ENCODE peak calls at places on chromosomes 2 and 18, in nine cellular contexts. C, Q, G, S, W, I, Y, A and D are unnamed samples.

GRCh38 chr2:132936261-132936660 is 266.3 kb upstream of the LYPD1 start:
- DNase-seq in C (no peak), Q (no peak), G (no peak), S (no peak), W (no peak), I (no peak), Y (no peak), A (no peak), D (no peak)

GRCh38 chr18:77091366-77091765 is 41.2 kb downstream of the MBP start:
- DNase-seq in C (no peak), Q (no peak), G (no peak), S (no peak), W (no peak), I (no peak), Y (no peak), A (no peak), D (no peak)

GRCh38 chr2:238415893-238416292 is 10.8 kb upstream of the ASB1 start:
- DNase-seq in C (no peak), Q (no peak), G (no peak), S (no peak), W (no peak), I (no peak), Y (no peak), A (no peak), D (no peak)

GRCh38 chr18:808086-808485 is 4.0 kb downstream of the YES1 start:
- DNase-seq in C (no peak), Q (peak; percentile 33), G (peak; percentile 15), S (no peak), W (no peak), I (no peak), Y (no peak), A (no peak), D (no peak)

GRCh38 chr18:69353023-69353422 is 47.7 kb upstream of the DOK6 start:
- DNase-seq in C (no peak), Q (no peak), G (no peak), S (no peak), W (no peak), I (no peak), Y (no peak), A (no peak), D (no peak)

GRCh38 chr2:88709117-88709739 is 17.8 kb downstream of the RPIA start:
- DNase-seq in C (no peak), Q (peak; percentile 18), G (no peak), S (no peak), W (no peak), I (no peak), Y (no peak), A (no peak), D (no peak)

GRCh38 chr2:42076357-42076921 is 28.6 kb downstream of the PKDCC start:
- DNase-seq in C (no peak), Q (no peak), G (no peak), S (no peak), W (peak; percentile 26), I (no peak), Y (no peak), A (no peak), D (no peak)

GRCh38 chr2:220064282-220065042 is 437.0 kb downstream of the SLC4A3 start:
- DNase-seq in C (no peak), Q (peak; percentile 17), G (no peak), S (no peak), W (no peak), I (no peak), Y (no peak), A (no peak), D (no peak)

GRCh38 chr2:60710707-60711106 is 45.4 kb upstream of the PAPOLG start:
- DNase-seq in C (no peak), Q (no peak), G (no peak), S (no peak), W (no peak), I (no peak), Y (peak; percentile 8), A (no peak), D (no peak)

GRCh38 chr2:15997728-15998280 is 57.5 kb downstream of the MYCN start:
- DNase-seq in C (no peak), Q (no peak), G (no peak), S (no peak), W (no peak), I (no peak), Y (no peak), A (no peak), D (no peak)

GRCh38 chr2:7661532-7661931 is 744.3 kb downstream of the RNF144A start:
- DNase-seq in C (no peak), Q (no peak), G (no peak), S (no peak), W (no peak), I (no peak), Y (no peak), A (no peak), D (no peak)

GRCh38 chr2:128421861-128422311 is 103.2 kb upstream of the HS6ST1 start:
- DNase-seq in C (no peak), Q (no peak), G (no peak), S (peak; percentile 23), W (no peak), I (peak; percentile 1), Y (no peak), A (no peak), D (peak; percentile 3)

GRCh38 chr18:3069671-3070433 is 56.9 kb upstream of the LPIN2 start:
- DNase-seq in C (peak; percentile 14), Q (no peak), G (no peak), S (no peak), W (no peak), I (no peak), Y (no peak), A (no peak), D (no peak)

GRCh38 chr18:3062798-3063563 is 50.0 kb upstream of the LPIN2 start:
- DNase-seq in C (peak; percentile 57), Q (peak; percentile 44), G (peak; percentile 85), S (peak; percentile 61), W (peak; percentile 70), I (peak; percentile 61), Y (peak; percentile 74), A (peak; percentile 50), D (peak; percentile 87)

GRCh38 chr18:3066391-3067079 is 53.6 kb upstream of the LPIN2 start:
- DNase-seq in C (no peak), Q (no peak), G (no peak), S (no peak), W (no peak), I (no peak), Y (no peak), A (no peak), D (no peak)

GRCh38 chr18:3071676-3072075 is 58.7 kb upstream of the LPIN2 start:
- DNase-seq in C (peak; percentile 27), Q (no peak), G (no peak), S (no peak), W (no peak), I (no peak), Y (no peak), A (no peak), D (no peak)

DNA sequence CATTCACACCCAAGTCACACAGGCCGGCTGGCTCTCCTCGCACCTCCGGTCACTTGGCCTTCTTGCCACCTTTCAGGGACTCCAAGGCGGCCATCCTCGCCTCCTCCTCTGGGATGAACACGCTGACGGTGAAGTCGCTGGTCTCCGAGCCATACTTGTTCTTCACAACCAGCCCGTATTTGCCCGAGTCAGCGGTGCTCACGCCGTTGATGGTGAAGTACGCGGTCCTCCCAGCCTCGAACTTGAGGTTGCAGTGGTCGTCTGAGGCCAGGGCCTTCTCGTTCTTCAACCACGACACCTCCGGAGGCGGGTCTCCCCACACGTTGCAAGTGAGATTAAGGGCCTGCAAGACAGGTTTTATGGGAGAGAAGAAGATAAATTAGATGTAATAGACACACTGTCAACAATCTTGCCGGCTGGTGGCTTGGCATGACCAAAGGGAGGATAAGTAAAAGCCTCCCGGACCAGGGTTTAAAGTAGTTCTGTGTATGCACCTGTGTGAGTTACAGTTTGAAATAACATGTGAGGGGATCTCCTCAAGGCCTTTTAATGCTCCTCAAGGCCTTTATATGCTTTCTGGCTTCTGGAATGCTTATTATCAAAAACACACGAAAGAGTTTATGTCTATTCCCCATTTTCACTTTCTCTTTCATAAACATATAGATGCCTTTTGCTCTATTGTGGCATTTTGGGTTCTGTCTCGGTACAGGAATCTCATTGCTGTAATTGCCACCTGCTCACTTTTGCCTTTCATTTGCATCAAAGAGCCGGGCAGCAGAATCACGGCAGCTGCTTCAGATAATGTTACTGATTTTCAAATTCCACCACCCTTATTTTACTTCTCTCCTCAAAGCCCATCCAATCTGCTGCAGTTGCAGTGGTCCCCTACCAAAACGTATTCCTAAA is 54.5 kb upstream of the LPIN2 start:
- DNase-seq in C (peak; percentile 39), Q (no peak), G (no peak), S (no peak), W (no peak), I (no peak), Y (no peak), A (no peak), D (no peak)
- H3K4me3 ChIP-seq in C (no peak overlapping the region), Q (no peak overlapping the region), G (no peak overlapping the region), S (no peak overlapping the region), W (no peak overlapping the region), I (no peak overlapping the region), Y (no peak overlapping the region), A (no peak overlapping the region), D (no peak overlapping the region)

DNA sequence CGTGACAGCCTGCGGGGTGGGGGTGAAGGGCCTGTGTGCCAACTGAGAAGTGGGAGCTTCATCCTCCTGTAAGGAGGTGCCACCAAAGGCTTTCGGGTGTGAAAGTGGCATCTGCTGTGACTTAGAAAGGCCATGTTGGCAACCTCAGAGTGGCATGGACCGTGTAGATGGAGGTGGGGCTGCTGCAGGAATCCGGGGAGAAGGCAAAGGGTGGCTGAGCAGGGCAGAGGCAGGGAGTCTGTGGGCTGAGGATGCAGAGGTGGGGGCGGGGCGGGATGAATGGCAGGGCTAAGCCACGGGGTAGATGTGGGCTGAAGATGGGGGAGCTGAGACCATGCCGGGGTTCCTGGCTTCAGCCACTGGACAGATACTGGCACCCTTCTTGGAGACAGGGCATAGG is 28.2 kb downstream of the TOGARAM2 start:
- DNase-seq in C (no peak), Q (no peak), G (no peak), S (no peak), W (no peak), I (no peak), Y (no peak), A (no peak), D (no peak)
- H3K4me1 ChIP-seq in C (peaks cover under 1% of the 10 kb centered on the region), Q (no peaks in the 10 kb centered on the region), G (peaks cover 30% of the 10 kb centered on the region), S (peaks cover 3% of the 10 kb centered on the region), W (peaks cover 17% of the 10 kb centered on the region), I (peaks cover 39% of the 10 kb centered on the region), Y (peaks cover 18% of the 10 kb centered on the region), A (peaks cover 20% of the 10 kb centered on the region), D (no peaks in the 10 kb centered on the region)

DNA sequence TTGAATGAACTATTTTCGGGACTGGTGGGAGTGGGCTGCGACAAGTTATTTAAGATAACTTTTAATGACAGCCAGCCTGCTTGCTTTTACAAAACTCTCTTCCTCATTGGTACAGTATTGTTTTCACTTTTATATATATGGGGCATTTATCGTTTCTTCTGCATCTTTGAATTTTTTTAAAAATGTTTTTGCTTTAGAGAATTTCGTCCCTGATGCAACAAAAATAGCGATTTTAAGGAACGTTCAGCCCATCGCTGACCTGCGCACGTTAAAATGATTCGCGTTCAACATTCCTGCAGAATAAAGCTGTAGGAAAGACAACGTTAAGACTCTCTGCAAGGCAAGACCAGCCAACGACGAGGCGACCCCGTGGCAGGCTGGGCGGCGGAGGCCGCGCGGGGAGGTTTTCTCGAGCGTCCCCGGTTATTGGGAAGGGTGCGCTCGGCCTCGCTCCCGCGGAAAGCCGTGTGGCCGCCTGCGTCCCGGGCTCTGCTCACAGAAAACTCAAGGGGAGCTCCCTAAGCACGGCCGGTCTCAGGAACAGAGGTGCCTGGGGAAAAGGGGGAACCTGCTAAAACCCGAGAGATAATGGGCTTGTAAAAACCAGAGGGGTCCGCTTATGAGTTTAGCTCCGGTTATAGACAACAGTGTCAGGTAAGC is 3.0 kb downstream of the PAX8 start:
- DNase-seq in C (no peak), Q (no peak), G (no peak), S (no peak), W (no peak), I (no peak), Y (no peak), A (no peak), D (no peak)
- H3K27me3 ChIP-seq in C (no peaks in the 10 kb centered on the region), Q (peaks cover 81% of the 10 kb centered on the region), G (peaks cover 100% of the 10 kb centered on the region), S (no peaks in the 10 kb centered on the region), W (peaks cover 98% of the 10 kb centered on the region), I (peaks cover 85% of the 10 kb centered on the region), Y (peaks cover 81% of the 10 kb centered on the region), A (peaks cover 15% of the 10 kb centered on the region), D (peaks cover 40% of the 10 kb centered on the region)

GRCh38 chr18:78636260-78636659 is 343.4 kb upstream of the SALL3 start:
- DNase-seq in C (no peak), Q (no peak), G (no peak), S (no peak), W (no peak), I (no peak), Y (no peak), A (no peak), D (no peak)
- H3K4me3 ChIP-seq in C (no peak overlapping the region), Q (no peak overlapping the region), G (no peak overlapping the region), S (no peak overlapping the region), W (no peak overlapping the region), I (no peak overlapping the region), Y (no peak overlapping the region), A (no peak overlapping the region), D (no peak overlapping the region)